ENCODE peak calls at places on chromosomes 3 and 15, in five cellular contexts. H is cardiac muscle cell, T is AG04450, I is MM.1S, V is mesenchymal stem cell. U is an unnamed sample.

GRCh38 chr3:161070252-161070930 is 34.8 kb downstream of the B3GALNT1 start:
- DNase-seq in T (no peak), H (no peak), V (no peak), I (no peak), U (no peak)

GRCh38 chr15:61069369-61070075 is 159.6 kb downstream of the RORA start:
- DNase-seq in V (no peak), I (no peak), T (no peak), H (no peak), U (no peak)

GRCh38 chr3:150588027-150588830 is 14.9 kb upstream of the SELENOT start:
- DNase-seq in T (no peak), H (no peak), V (no peak), I (no peak), U (no peak)

GRCh38 chr15:39300451-39301153 is 280.3 kb upstream of the THBS1 start:
- DNase-seq in I (no peak), H (peak; percentile 36), T (no peak), V (peak; percentile 69), U (no peak)

GRCh38 chr3:52004158-52004787 is 8.6 kb upstream of the RPL29 start:
- DNase-seq in V (peak; percentile 60), I (no peak), T (no peak), H (peak; percentile 73), U (no peak)

GRCh38 chr15:80152896-80153876 is at the start of gene FAH:
- DNase-seq in V (peak; percentile 85), T (no peak), I (peak; percentile 72), H (peak; percentile 72), U (no peak)

GRCh38 chr15:82942691-82943090 is 9.8 kb downstream of the HOMER2 start:
- DNase-seq in T (no peak), H (no peak), I (no peak), V (no peak), U (no peak)

GRCh38 chr15:60006203-60006782 is 2.2 kb downstream of the FOXB1 start:
- DNase-seq in H (peak; percentile 30), I (peak; percentile 88), V (peak; percentile 81), T (no peak), U (no peak)

GRCh38 chr3:55000546-55000945 is 72.7 kb upstream of the LRTM1 start:
- DNase-seq in H (peak; percentile 88), T (peak; percentile 77), V (peak; percentile 94), I (no peak), U (no peak)

GRCh38 chr3:133832802-133833144 is 27.2 kb downstream of the SRPRB start:
- DNase-seq in H (no peak), T (no peak), I (no peak), V (no peak), U (no peak)

GRCh38 chr3:126258670-126259069 is 78.3 kb upstream of the ALDH1L1 start:
- DNase-seq in T (no peak), I (no peak), V (no peak), H (no peak), U (no peak)

GRCh38 chr3:65761890-65762605 is 276.7 kb downstream of the MAGI1 start:
- DNase-seq in H (no peak), I (no peak), V (no peak), T (no peak), U (no peak)

GRCh38 chr3:39280569-39280968 is 733 bp upstream of the CX3CR1 start:
- DNase-seq in I (no peak), T (no peak), H (no peak), V (no peak), U (no peak)

GRCh38 chr3:136068708-136069107 is 103.2 kb downstream of the PPP2R3A start:
- DNase-seq in V (no peak), H (no peak), T (peak; percentile 46), I (no peak), U (no peak)

GRCh38 chr15:66483131-66483566 is 14.4 kb downstream of the SNAPC5 start:
- DNase-seq in I (no peak), H (peak; percentile 62), V (peak; percentile 69), T (no peak), U (no peak)

GRCh38 chr3:178350763-178351162 is 185.5 kb upstream of the KCNMB2 start:
- DNase-seq in T (no peak), H (peak; percentile 60), I (no peak), V (peak; percentile 31), U (no peak)

GRCh38 chr3:167861649-167862048 is 126.1 kb downstream of the SERPINI1 start:
- DNase-seq in T (no peak), V (peak; percentile 24), I (no peak), H (no peak), U (no peak)

GRCh38 chr3:59877679-59878427 is 828.0 kb upstream of the CFAP20DC start:
- DNase-seq in T (no peak), V (no peak), H (no peak), I (no peak), U (no peak)

GRCh38 chr3:183188895-183189462 is 26.4 kb upstream of the LAMP3 start:
- DNase-seq in I (peak; percentile 36), H (peak; percentile 33), V (peak; percentile 22), T (no peak), U (no peak)

GRCh38 chr15:37096878-37097568 is 3.3 kb downstream of the MEIS2 start:
- DNase-seq in V (peak; percentile 48), H (peak; percentile 47), T (no peak), I (no peak), U (no peak)

GRCh38 chr15:74368121-74368520 is 675 bp upstream of the CYP11A1 start:
- DNase-seq in I (no peak), T (no peak), H (no peak), V (no peak), U (no peak)

GRCh38 chr3:141055136-141055535 is 4.0 kb downstream of the SPSB4 start:
- DNase-seq in V (no peak), H (no peak), I (no peak), T (no peak), U (no peak)

GRCh38 chr3:144524531-144524930 is 552.9 kb downstream of the DIPK2A start:
- DNase-seq in V (no peak), I (no peak), H (no peak), T (no peak), U (no peak)

GRCh38 chr3:174125267-174125844 is 727.8 kb downstream of the NLGN1 start:
- DNase-seq in H (peak; percentile 30), V (peak; percentile 50), T (peak; percentile 15), I (peak; percentile 47), U (no peak)

GRCh38 chr15:100597862-100598261 is 4.1 kb downstream of the LINS1 start:
- DNase-seq in H (no peak), T (no peak), V (no peak), I (no peak), U (no peak)

GRCh38 chr3:188796122-188796631 is 375.6 kb upstream of the TPRG1 start:
- DNase-seq in V (peak; percentile 96), T (peak; percentile 76), H (peak; percentile 94), I (peak; percentile 43), U (no peak)

GRCh38 chr15:47961401-47962090 is 159.2 kb upstream of the SLC24A5 start:
- DNase-seq in V (no peak), I (peak; percentile 94), T (no peak), H (no peak), U (no peak)

GRCh38 chr15:68310811-68311463 is 33.4 kb downstream of the FEM1B start:
- DNase-seq in H (no peak), V (no peak), T (no peak), I (no peak), U (no peak)

GRCh38 chr15:60049948-60050347 is 45.8 kb downstream of the FOXB1 start:
- DNase-seq in I (no peak), H (no peak), V (no peak), T (no peak), U (no peak)

GRCh38 chr3:123447749-123448502 is 964 bp downstream of the ADCY5 start:
- DNase-seq in V (no peak), I (no peak), T (no peak), H (no peak), U (no peak)
- H3K27me3 ChIP-seq in V (peaks cover 70% of the 10 kb centered on the region), I (peaks cover 8% of the 10 kb centered on the region), T (peaks cover 57% of the 10 kb centered on the region), H (peaks cover 18% of the 10 kb centered on the region), U (peaks cover 47% of the 10 kb centered on the region)

DNA sequence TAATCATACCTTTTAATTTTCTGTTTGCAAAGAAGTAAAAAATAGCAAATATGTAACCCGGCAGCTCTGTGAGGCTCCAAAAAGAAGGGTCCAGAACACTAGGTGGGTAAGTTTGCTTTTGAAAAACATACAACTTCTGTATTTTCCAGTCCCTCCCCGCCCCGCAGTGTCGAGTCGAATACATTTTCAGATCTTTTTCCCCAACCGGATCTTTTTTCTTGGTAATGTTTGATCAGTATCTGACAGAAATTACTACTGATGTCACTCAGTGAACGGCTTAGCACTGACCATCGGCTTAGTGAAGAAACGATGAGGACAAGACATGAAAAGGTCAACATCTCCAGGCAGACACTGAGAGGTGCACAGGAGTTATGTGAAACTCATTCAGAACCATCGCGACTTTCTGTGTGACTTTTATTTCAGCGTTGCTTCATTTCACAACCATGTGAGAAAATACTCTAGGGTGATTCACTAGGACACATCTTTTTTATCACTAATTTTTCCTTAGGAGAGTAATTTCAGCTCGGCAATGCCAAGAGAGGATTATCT is 11.0 kb downstream of the ISL2 start:
- DNase-seq in I (no peak), T (no peak), V (peak; percentile 34), H (no peak), U (no peak)
- H3K27me3 ChIP-seq in I (no peaks in the 10 kb centered on the region), T (peaks cover 31% of the 10 kb centered on the region), V (peaks cover 45% of the 10 kb centered on the region), H (peaks cover 99% of the 10 kb centered on the region), U (peaks cover 71% of the 10 kb centered on the region)

DNA sequence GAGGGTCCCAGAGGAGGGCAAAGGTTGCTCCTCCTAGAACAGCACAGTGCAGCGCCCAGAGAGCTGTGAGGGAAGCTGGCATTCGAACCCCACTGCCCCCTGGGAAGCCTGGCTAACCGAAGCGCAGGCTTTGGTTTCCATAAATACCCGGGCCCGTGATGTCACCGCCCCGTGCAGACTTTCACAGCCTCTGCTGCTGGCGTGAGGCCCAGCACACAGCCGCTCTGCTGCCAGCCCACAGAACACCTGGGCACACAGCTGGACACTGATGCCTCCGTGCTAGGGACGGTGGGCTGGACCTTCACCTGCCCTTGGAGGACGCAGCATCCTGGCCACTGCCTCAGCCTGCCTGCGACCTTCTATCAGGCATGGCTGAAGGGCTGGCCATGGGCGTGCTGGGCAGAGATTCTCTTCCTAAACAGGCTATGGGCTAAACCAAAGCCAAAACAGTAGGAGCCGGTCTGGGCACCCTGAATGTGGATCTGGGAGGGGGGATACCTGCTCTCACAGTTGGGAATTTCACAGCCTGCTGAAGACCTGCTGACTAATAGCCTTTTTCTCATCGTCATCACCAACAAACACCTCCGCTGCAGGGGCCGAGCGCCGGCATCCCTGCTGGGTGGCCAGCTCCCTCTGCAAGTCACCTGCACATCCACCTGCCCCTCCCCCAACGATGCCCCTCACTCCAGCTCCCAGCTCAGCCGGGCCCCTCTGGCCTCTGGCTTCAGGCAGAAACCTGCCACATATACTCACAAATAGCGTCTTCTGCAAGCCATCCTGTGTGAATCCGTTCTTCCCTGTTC is 789 bp downstream of the IQSEC1 start:
- DNase-seq in H (no peak), I (peak; percentile 85), T (no peak), V (no peak), U (no peak)
- H3K27me3 ChIP-seq in H (peaks cover 61% of the 10 kb centered on the region), I (peaks cover 11% of the 10 kb centered on the region), T (peaks cover 43% of the 10 kb centered on the region), V (peaks cover 45% of the 10 kb centered on the region), U (peaks cover 47% of the 10 kb centered on the region)

GRCh38 chr3:78912217-78912616 is 855.6 kb downstream of the ROBO1 start:
- DNase-seq in H (no peak), I (no peak), T (no peak), V (no peak), U (no peak)

GRCh38 chr3:78917541-78917940 is 850.3 kb downstream of the ROBO1 start:
- DNase-seq in V (no peak), T (no peak), I (no peak), H (peak; percentile 41), U (no peak)

GRCh38 chr3:78912687-78913086 is 855.1 kb downstream of the ROBO1 start:
- DNase-seq in T (no peak), H (no peak), I (no peak), V (no peak), U (no peak)

GRCh38 chr3:78911394-78911793 is 856.4 kb downstream of the ROBO1 start:
- DNase-seq in I (no peak), H (no peak), T (no peak), V (no peak), U (no peak)

GRCh38 chr3:78913711-78914110 is 854.1 kb downstream of the ROBO1 start:
- DNase-seq in I (no peak), T (no peak), V (no peak), H (no peak), U (no peak)
- H3K27me3 ChIP-seq in I (no peaks in the 10 kb centered on the region), T (no peaks in the 10 kb centered on the region), V (no peaks in the 10 kb centered on the region), H (no peaks in the 10 kb centered on the region), U (no peaks in the 10 kb centered on the region)

U was measured in tibial nerve.